ENCODE peak calls at places on chromosomes 1 and 21, in six cellular contexts. J is MM.1S, H is heart left ventricle, I is fibroblast of villous mesenchyme, A is AG04450, L is DND-41. T is an unnamed sample.

GRCh38 chr21:45935628-45936027 is 45.9 kb upstream of the COL6A1 start:
- DNase-seq in J (no peak), H (no peak), I (peak), A (no peak), L (peak), T (peak)

GRCh38 chr1:240582953-240583352 is 29.0 kb downstream of the GREM2 start:
- DNase-seq in J (no peak), H (no peak), I (peak), A (no peak), L (no peak), T (no peak)

GRCh38 chr1:224180783-224181452 is 2.1 kb upstream of the DEGS1 start:
- DNase-seq in J (no peak), H (no peak), I (no peak), A (no peak), L (no peak), T (no peak)

GRCh38 chr1:53860967-53861411 is 22.9 kb upstream of the NDC1 start:
- DNase-seq in J (peak), H (peak), I (peak), A (peak), L (peak), T (peak)

GRCh38 chr1:200035956-200036615 is 8.6 kb downstream of the NR5A2 start:
- DNase-seq in J (no peak), H (no peak), I (no peak), A (no peak), L (no peak), T (no peak)

GRCh38 chr1:51644533-51645197 is 27.8 kb downstream of the OSBPL9 start:
- DNase-seq in J (no peak), H (no peak), I (peak), A (no peak), L (no peak), T (peak)

GRCh38 chr1:219587401-219587800 is 25.5 kb downstream of the ZC3H11B start:
- DNase-seq in J (no peak), H (no peak), I (no peak), A (no peak), L (no peak), T (no peak)

GRCh38 chr1:65772607-65773006 is 20.1 kb upstream of the PDE4B start:
- DNase-seq in J (no peak), H (no peak), I (no peak), A (no peak), L (no peak), T (no peak)

GRCh38 chr1:2556277-2557145 is at the start of gene TNFRSF14:
- DNase-seq in J (peak), H (peak), I (peak), A (no peak), L (peak), T (peak)

GRCh38 chr1:171334024-171334423 is 20.0 kb downstream of the FMO4 start:
- DNase-seq in J (peak), H (no peak), I (no peak), A (no peak), L (no peak), T (no peak)

GRCh38 chr1:67738401-67738800 is 53.4 kb downstream of the GADD45A start:
- DNase-seq in J (no peak), H (no peak), I (no peak), A (no peak), L (no peak), T (no peak)

GRCh38 chr21:23968008-23968407 is 1639.3 kb downstream of the MRPL39 start:
- DNase-seq in J (no peak), H (no peak), I (no peak), A (no peak), L (no peak), T (no peak)

GRCh38 chr1:2416403-2416802 is 4.0 kb upstream of the PEX10 start:
- DNase-seq in J (no peak), H (no peak), I (no peak), A (no peak), L (peak), T (no peak)

GRCh38 chr1:116168277-116169032 is 57.3 kb downstream of the MAB21L3 start:
- DNase-seq in J (peak), H (peak), I (peak), A (no peak), L (peak), T (peak)

GRCh38 chr1:98078586-98078985 is 157.8 kb upstream of the DPYD start:
- DNase-seq in J (no peak), H (no peak), I (no peak), A (no peak), L (no peak), T (peak)

GRCh38 chr1:176450526-176450925 is 12.4 kb upstream of the PAPPA2 start:
- DNase-seq in J (no peak), H (no peak), I (no peak), A (no peak), L (no peak), T (no peak)

DNA sequence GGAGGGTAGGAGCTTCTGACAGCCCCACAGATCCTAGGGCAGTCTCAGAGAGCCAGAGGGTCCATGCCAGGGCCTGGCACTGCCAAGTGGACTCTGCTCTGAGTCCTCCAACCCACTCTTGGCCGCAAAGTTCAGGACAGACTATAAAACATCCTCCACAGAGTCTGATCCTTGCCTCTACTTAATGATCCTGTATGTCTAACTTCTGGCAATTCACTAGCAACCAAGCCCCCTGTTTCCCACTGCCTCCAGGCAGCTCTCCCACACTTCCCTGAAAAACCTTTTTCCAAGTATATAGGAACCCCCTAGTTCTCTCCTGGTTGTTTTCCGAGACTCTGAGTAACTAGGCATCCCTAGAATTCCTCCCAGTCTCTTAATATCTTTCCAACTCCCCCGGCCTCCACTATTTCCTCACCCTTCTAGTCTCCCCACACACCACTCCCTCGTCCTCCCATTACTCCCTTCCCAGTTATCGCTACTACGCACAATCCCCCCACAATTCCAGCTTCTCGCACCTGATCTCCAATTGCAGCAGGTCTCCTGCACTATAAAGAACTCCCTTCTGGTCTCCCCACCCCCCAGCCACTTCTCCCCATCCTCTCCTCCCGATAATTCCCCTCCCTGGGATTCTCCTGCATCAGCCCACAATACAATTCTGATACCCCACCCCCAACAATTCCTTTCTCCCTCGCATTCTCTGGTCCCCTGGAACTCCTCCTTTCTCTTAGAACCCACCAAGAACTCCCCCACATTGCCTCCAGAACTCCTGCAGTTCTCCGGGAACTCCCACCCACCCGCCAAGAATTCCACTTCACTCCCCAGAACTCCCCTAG is 574 bp downstream of the IGSF9 start:
- DNase-seq in J (no peak), H (no peak), I (no peak), A (no peak), L (no peak), T (peak)
- H3K4me3 ChIP-seq in J (peak), H (peak), I (peak), A (peak), L (no peak), T (peak)

GRCh38 chr1:153251988-153252387 is 7.5 kb upstream of the LORICRIN start:
- DNase-seq in J (no peak), H (no peak), I (no peak), A (no peak), L (no peak), T (no peak)
- TF ChIP-seq CTCF in J (no peak), H (no peak), I (no peak), A (no peak), L (no peak), T (no peak)

DNA sequence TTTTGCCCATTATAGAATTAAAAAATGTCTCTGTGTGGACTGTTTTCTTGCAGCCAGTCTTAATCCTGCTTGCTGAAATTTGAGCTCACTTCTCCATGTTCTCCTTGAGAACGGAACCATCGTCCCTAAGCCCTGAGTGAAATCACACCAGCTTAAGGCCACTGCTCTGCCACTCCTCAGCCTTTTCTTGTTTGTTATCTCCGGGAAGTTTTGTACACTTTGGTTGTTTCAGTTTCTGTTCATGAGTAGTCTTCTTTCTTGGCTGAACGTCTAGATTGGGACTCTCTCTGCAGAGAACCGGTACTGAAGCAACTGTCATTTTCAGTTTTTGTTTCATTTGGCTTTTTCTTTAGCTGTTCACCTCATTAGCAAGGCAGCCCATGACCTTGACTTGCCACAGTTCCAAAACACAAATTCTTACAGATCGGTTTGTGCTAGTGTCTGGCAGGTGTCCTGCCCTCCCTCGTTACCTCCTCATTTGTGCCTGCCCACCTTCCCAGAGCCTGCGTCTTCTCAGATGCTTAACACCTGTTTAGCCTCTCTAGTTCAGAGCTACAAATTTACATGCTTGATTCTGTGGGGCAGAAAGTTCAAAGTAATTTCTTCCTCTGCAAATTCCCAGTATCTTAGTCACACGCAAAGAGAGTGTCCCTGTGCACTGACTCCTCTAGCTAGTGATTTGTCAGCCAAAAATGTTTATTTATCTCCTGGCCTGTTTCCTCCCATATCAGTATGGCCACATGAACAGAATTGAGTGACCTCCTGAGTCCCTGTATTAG is 12.4 kb downstream of the PSEN2 start:
- DNase-seq in J (peak), H (no peak), I (peak), A (peak), L (peak), T (no peak)
- H3K4me3 ChIP-seq in J (peak), H (peak), I (peak), A (peak), L (no peak), T (no peak)

GRCh38 chr1:83910461-83910860 is 88.5 kb downstream of the TTLL7 start:
- DNase-seq in J (no peak), H (no peak), I (peak), A (no peak), L (no peak), T (peak)

GRCh38 chr1:83900530-83900929 is 98.4 kb downstream of the TTLL7 start:
- DNase-seq in J (no peak), H (no peak), I (peak), A (no peak), L (no peak), T (peak)

GRCh38 chr1:83909687-83910086 is 89.2 kb downstream of the TTLL7 start:
- DNase-seq in J (no peak), H (no peak), I (no peak), A (no peak), L (no peak), T (peak)

GRCh38 chr1:83901547-83902155 is 97.3 kb downstream of the TTLL7 start:
- DNase-seq in J (no peak), H (no peak), I (peak), A (peak), L (no peak), T (peak)

GRCh38 chr1:83905315-83905907 is 93.5 kb downstream of the TTLL7 start:
- DNase-seq in J (peak), H (no peak), I (peak), A (no peak), L (peak), T (peak)
- TF ChIP-seq CTCF in J (no peak), H (peak), I (peak), A (peak), L (peak), T (peak)

GRCh38 chr1:156590326-156591180 is 1.0 kb upstream of the NAXE start:
- DNase-seq in J (no peak), H (no peak), I (no peak), A (no peak), L (no peak), T (no peak)
- H3K4me3 ChIP-seq in J (peak), H (peak), I (no peak), A (no peak), L (peak), T (no peak)

T was measured in fibroblast of pulmonary artery.